ENCODE peak calls at places on chromosome 5, in seven cellular contexts. W, N, L, U, B, G and C are unnamed samples.

GRCh38 chr5:145463634-145464033 is 371.5 kb downstream of the PRELID2 start:
- DNase-seq in W (no peak), N (no peak), L (no peak), U (no peak), B (no peak), G (no peak), C (no peak)

GRCh38 chr5:95217351-95217750 is 67.5 kb downstream of the MCTP1 start:
- DNase-seq in W (no peak), N (no peak), L (no peak), U (no peak), B (no peak), G (no peak), C (no peak)

GRCh38 chr5:151947924-151948323 is 23.3 kb upstream of the GLRA1 start:
- DNase-seq in W (no peak), N (no peak), L (no peak), U (no peak), B (no peak), G (no peak), C (no peak)

GRCh38 chr5:24401767-24402166 is 243.0 kb downstream of the CDH10 start:
- DNase-seq in W (no peak), N (no peak), L (no peak), U (no peak), B (no peak), G (peak), C (no peak)

GRCh38 chr5:151758141-151758429 is 346 bp downstream of the ATOX1 start:
- DNase-seq in W (no peak), N (no peak), L (no peak), U (peak), B (no peak), G (no peak), C (no peak)

GRCh38 chr5:116939641-116940040 is 365.0 kb upstream of the SEMA6A start:
- DNase-seq in W (no peak), N (no peak), L (no peak), U (no peak), B (no peak), G (no peak), C (no peak)

GRCh38 chr5:171907731-171908343 is 98.6 kb downstream of the FBXW11 start:
- DNase-seq in W (peak), N (peak), L (peak), U (peak), B (no peak), G (peak), C (peak)

GRCh38 chr5:162128117-162128516 is 60.5 kb downstream of the GABRG2 start:
- DNase-seq in W (no peak), N (peak), L (peak), U (no peak), B (no peak), G (no peak), C (no peak)

GRCh38 chr5:139797335-139797734 is 1.7 kb downstream of the PSD2 start:
- DNase-seq in W (no peak), N (no peak), L (no peak), U (no peak), B (no peak), G (no peak), C (no peak)

GRCh38 chr5:151771259-151772028 is at the start of gene G3BP1:
- DNase-seq in W (peak), N (peak), L (peak), U (peak), B (peak), G (peak), C (peak)

GRCh38 chr5:139138109-139138508 is 60.1 kb downstream of the SIL1 start:
- DNase-seq in W (no peak), N (no peak), L (no peak), U (no peak), B (no peak), G (no peak), C (no peak)

GRCh38 chr5:159908201-159908940 is 7.9 kb upstream of the ADRA1B start:
- DNase-seq in W (no peak), N (peak), L (no peak), U (no peak), B (no peak), G (peak), C (no peak)

GRCh38 chr5:168075387-168075786 is 216.1 kb upstream of the WWC1 start:
- DNase-seq in W (no peak), N (no peak), L (no peak), U (no peak), B (no peak), G (no peak), C (no peak)

GRCh38 chr5:92907914-92908606 is 673.0 kb downstream of the NR2F1-AS1 start:
- DNase-seq in W (no peak), N (no peak), L (no peak), U (no peak), B (peak), G (no peak), C (no peak)

GRCh38 chr5:54577542-54577941 is 60.0 kb downstream of the SNX18 start:
- DNase-seq in W (no peak), N (no peak), L (no peak), U (peak), B (no peak), G (no peak), C (no peak)

GRCh38 chr5:148794275-148794674 is 32.1 kb upstream of the ADRB2 start:
- DNase-seq in W (no peak), N (no peak), L (no peak), U (no peak), B (no peak), G (no peak), C (no peak)

GRCh38 chr5:40914835-40915234 is 5.5 kb downstream of the C7 start:
- DNase-seq in W (no peak), N (no peak), L (no peak), U (no peak), B (no peak), G (no peak), C (no peak)

GRCh38 chr5:41156739-41157138 is 56.6 kb downstream of the C6 start:
- DNase-seq in W (no peak), N (no peak), L (no peak), U (no peak), B (no peak), G (peak), C (no peak)

GRCh38 chr5:39712316-39713223 is 287.8 kb upstream of the DAB2 start:
- DNase-seq in W (no peak), N (no peak), L (no peak), U (no peak), B (no peak), G (peak), C (peak)

GRCh38 chr5:39713224-39713911 is 288.6 kb upstream of the DAB2 start:
- DNase-seq in W (no peak), N (no peak), L (no peak), U (peak), B (no peak), G (peak), C (peak)

GRCh38 chr5:39717186-39717897 is 292.6 kb upstream of the DAB2 start:
- DNase-seq in W (no peak), N (no peak), L (no peak), U (no peak), B (no peak), G (no peak), C (no peak)

GRCh38 chr5:39716532-39716971 is 291.8 kb upstream of the DAB2 start:
- DNase-seq in W (peak), N (peak), L (peak), U (peak), B (no peak), G (peak), C (peak)

GRCh38 chr5:39714036-39714698 is 289.4 kb upstream of the DAB2 start:
- DNase-seq in W (peak), N (peak), L (peak), U (peak), B (peak), G (peak), C (peak)
- TF ChIP-seq CTCF in W (peak), N (peak), L (peak), U (peak), B (peak), G (peak), C (peak)

GRCh38 chr5:36607838-36608783 is 1.7 kb downstream of the SLC1A3 start:
- DNase-seq in W (no peak), N (no peak), L (no peak), U (no peak), B (no peak), G (no peak), C (no peak)

GRCh38 chr5:36606437-36607113 is at the start of gene SLC1A3:
- DNase-seq in W (no peak), N (peak), L (peak), U (peak), B (peak), G (peak), C (peak)

GRCh38 chr5:36606052-36606436 is 362 bp upstream of the SLC1A3 start:
- DNase-seq in W (no peak), N (no peak), L (no peak), U (no peak), B (no peak), G (no peak), C (no peak)

GRCh38 chr5:36605241-36605640 is 1.2 kb upstream of the SLC1A3 start:
- DNase-seq in W (no peak), N (no peak), L (no peak), U (no peak), B (no peak), G (no peak), C (no peak)

DNA sequence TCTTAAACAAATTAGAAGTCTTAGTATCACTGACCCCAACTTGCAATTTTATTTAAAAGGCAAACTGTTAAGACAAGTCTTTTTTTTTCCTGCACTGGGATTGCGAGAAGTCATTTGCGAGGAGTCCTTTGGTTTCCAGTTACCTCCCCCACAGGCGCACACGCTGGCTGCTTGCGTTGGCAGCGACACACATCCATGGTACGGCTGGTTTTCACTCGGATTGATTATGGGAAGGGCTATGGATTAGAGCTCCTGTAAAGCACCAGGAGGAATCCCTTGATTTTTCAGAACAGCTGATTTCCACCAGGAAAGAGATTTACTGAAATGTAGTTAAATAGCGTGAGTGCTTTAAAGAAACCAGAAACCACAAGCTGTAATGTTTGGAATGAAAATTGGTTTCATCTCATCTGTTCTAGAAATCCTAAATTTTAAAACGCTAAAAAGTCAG is 732 bp downstream of the SLC1A3 start:
- DNase-seq in W (no peak), N (peak), L (peak), U (peak), B (no peak), G (peak), C (no peak)
- TF ChIP-seq REST in W (no peak), N (no peak), L (no peak), U (no peak), B (no peak), G (no peak), C (no peak)

DNA sequence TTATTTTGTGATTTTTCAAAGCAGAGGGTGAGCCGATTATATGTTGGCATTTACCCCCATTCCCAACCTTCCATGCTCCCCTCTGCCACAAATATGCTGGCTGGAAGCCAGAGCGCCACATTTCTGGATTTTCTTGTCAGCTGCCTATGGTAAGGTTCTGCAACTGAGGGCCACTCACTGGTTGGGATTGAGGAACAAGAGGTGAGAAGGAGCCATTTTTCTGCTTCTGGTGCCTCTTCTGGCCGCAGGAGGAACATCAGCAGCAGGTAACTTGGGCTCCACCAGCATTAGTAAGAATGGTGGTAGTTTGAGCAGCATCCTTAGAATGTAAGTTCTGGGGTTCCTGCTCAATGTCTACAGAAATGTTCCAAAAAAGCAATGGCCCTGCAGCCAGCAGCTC is 159.5 kb upstream of the MAST4 start:
- DNase-seq in W (no peak), N (peak), L (peak), U (peak), B (no peak), G (peak), C (no peak)
- TF ChIP-seq CTCF in W (peak), N (peak), L (peak), U (no peak), B (peak), G (peak), C (peak)

DNA sequence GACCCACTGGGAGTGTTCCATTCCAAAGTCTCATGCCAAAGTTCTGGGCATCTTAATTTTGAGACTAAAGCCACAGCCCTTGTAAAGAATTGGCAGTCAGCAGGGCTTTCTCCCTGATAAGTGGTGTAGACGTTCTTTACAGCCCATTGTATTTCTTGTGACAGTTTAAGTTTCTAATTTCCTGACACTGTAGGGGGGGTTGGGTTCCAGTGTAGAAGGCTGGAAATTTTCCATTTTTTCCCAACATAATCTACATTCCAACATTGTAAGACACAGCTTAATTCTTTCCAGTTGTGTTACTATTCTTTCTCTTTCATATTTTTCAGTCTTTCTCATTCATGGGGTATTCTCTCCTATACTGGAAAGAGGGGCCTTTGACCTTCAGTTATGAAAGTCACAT is 121.1 kb downstream of the FBXL7 start:
- DNase-seq in W (no peak), N (no peak), L (no peak), U (no peak), B (no peak), G (no peak), C (no peak)
- TF ChIP-seq REST in W (no peak), N (no peak), L (no peak), U (no peak), B (no peak), G (no peak), C (no peak)

DNA sequence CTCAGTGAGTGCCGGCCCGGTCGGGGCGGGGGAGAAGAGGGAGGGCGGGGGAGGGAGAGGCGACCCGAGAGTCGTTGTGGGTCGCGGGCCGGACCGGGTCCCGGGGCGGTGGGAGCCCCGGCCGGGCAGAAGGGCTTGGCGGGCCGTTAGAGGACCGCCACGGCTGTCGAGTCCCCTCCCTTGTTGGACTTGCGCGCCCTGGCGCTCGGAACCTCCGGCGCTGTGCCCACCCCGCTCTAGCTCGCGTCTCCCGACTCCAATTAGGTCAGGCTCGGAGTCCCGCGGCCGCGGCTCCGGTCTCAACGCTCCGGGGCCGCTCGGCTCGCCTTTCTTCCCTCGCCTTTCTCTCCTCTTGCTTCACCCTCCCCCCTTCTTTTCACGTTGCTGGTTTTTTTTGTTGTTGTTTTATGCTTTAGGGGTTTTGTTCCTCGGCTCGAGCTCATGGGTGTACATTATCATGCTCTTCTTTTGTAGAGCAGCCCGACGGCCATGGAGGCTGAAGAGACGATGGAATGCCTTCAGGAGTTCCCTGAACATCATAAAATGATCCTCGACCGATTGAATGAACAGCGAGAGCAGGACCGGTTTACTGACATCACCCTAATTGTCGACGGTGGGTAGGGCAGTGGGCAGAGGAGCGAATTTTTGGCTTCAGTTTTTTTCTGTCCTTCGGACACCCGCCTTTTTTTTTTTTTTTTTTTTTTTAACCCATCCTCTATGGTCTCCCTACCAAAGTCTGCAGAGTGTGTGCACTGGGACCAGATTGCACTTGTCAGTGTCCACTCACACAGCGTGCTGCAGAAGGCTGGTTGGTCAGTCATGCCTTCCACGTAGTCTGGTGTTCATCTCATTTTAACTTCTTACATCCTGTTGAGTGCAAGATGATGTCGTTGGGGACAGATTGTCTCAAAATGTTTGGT is 1.1 kb downstream of the ZNF131 start:
- DNase-seq in W (peak), N (peak), L (no peak), U (peak), B (no peak), G (peak), C (no peak)
- TF ChIP-seq CTCF in W (no peak), N (no peak), L (no peak), U (no peak), B (no peak), G (no peak), C (no peak)

GRCh38 chr5:179184521-179185050 is 124.4 kb downstream of the ZNF354C start:
- DNase-seq in W (no peak), N (no peak), L (no peak), U (no peak), B (no peak), G (no peak), C (no peak)
- TF ChIP-seq REST in W (no peak), N (no peak), L (no peak), U (no peak), B (no peak), G (no peak), C (no peak)

DNA sequence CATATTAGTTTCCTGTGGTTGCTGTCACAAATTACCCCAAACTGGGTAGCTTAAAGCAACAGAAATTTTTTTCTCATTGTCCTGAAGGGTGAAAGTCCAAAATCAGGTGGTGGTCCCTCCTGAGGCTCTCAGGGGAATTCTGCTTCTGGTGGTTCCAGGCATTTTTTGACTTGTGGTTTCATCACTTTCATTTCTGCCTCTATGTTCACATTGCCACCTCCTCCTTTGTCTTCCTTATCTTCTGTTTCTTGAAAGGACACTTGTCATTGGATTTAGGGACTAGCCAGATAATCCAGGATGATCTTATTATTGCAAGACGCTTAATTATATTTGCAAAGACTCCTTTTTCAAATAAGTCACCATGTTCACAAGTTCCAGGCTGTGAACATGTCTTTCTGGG is 43.2 kb downstream of the KCNMB1 start:
- DNase-seq in W (no peak), N (no peak), L (no peak), U (no peak), B (no peak), G (no peak), C (no peak)
- TF ChIP-seq CTCF in W (no peak), N (no peak), L (no peak), U (no peak), B (no peak), G (no peak), C (no peak)